ENCODE peak calls at places on chromosome 7, in seven cellular contexts. R is Peyer's patch, N is epithelial cell of esophagus, Y is neural crest cell, V is kidney, X is AG04449, L is right lobe of liver. E is an unnamed sample.

GRCh38 chr7:921581-922333 is 32.7 kb downstream of the ADAP1 start:
- DNase-seq in R (peak), N (no peak), Y (no peak), V (peak), X (no peak), L (peak), E (no peak)

GRCh38 chr7:13496971-13497370 is 492.5 kb downstream of the ETV1 start:
- DNase-seq in R (no peak), N (no peak), Y (no peak), V (no peak), X (no peak), L (no peak), E (no peak)

GRCh38 chr7:159116581-159117339 is 27.9 kb downstream of the VIPR2 start:
- DNase-seq in R (no peak), N (no peak), Y (no peak), V (peak), X (no peak), L (no peak), E (no peak)

GRCh38 chr7:80307251-80307856 is 172.7 kb downstream of the GNAI1 start:
- DNase-seq in R (no peak), N (peak), Y (no peak), V (no peak), X (no peak), L (no peak), E (peak)

GRCh38 chr7:30179016-30179436 is 44.2 kb downstream of the MTURN start:
- DNase-seq in R (no peak), N (no peak), Y (no peak), V (no peak), X (no peak), L (no peak), E (no peak)

GRCh38 chr7:131546126-131546525 is 10.3 kb downstream of the PODXL start:
- DNase-seq in R (no peak), N (peak), Y (no peak), V (peak), X (no peak), L (no peak), E (no peak)

GRCh38 chr7:26944486-26944885 is 80.1 kb upstream of the SKAP2 start:
- DNase-seq in R (no peak), N (no peak), Y (no peak), V (no peak), X (no peak), L (no peak), E (no peak)

GRCh38 chr7:44385384-44386138 is 60.2 kb upstream of the CAMK2B start:
- DNase-seq in R (no peak), N (no peak), Y (no peak), V (no peak), X (no peak), L (no peak), E (no peak)

GRCh38 chr7:26856481-26856880 is 7.9 kb downstream of the SKAP2 start:
- DNase-seq in R (no peak), N (no peak), Y (no peak), V (no peak), X (no peak), L (no peak), E (no peak)

GRCh38 chr7:157423348-157423747 is 86.5 kb downstream of the DNAJB6 start:
- DNase-seq in R (no peak), N (no peak), Y (no peak), V (no peak), X (no peak), L (no peak), E (no peak)

GRCh38 chr7:158255156-158255555 is 332.5 kb downstream of the PTPRN2 start:
- DNase-seq in R (peak), N (no peak), Y (no peak), V (no peak), X (no peak), L (no peak), E (no peak)

GRCh38 chr7:115087437-115087836 is 165.5 kb downstream of the MDFIC start:
- DNase-seq in R (no peak), N (peak), Y (no peak), V (no peak), X (peak), L (no peak), E (peak)

GRCh38 chr7:114791771-114792170 is 130.1 kb upstream of the MDFIC start:
- DNase-seq in R (no peak), N (no peak), Y (no peak), V (no peak), X (no peak), L (no peak), E (no peak)

GRCh38 chr7:29801929-29802328 is 4.4 kb upstream of the WIPF3 start:
- DNase-seq in R (no peak), N (no peak), Y (no peak), V (no peak), X (no peak), L (no peak), E (no peak)

GRCh38 chr7:26117142-26117807 is 34.7 kb upstream of the NFE2L3 start:
- DNase-seq in R (no peak), N (no peak), Y (no peak), V (no peak), X (no peak), L (no peak), E (no peak)

GRCh38 chr7:132075573-132075972 is 500.7 kb downstream of the PLXNA4 start:
- DNase-seq in R (no peak), N (no peak), Y (no peak), V (no peak), X (no peak), L (no peak), E (no peak)

DNA sequence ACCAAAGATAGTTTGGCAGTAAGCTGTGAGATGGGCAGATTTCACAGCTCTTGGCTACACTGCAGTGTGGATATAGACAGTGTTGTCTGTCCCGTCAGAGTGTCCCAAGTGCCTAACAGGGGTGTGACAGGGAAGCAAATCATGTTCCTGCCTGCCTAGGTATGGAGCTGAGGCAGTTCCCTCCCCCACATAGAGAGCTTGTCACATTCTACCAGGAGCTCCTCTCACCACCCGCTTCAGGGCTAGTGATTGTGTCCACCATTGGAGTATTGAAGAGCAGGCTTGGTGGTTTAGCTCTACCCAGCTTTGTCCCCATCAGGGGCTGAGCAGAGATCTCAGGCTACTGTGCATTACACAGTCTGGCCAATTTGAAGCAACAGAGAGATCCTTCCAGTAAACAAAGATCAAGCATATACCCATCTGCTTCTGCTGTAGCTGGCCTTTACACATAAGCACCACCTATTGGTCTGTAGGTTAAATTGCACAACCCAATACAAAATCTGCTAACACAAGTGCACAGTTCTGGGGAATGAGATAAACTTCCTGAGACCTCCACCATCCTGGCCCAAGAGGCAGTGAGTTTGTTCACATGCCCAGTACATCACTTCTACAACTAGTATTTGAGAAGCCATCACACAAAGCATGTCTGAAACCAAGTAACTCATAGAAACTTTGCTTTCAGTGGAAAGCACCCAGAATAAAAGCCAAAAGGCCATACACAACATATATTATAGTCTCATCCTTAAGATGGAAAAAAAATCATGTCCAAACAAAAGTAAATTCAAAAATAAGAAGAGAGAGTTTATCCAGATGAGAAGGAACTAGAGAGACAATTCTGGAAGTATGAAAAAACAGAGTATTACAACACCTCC is 67.3 kb downstream of the GLCCI1 start:
- DNase-seq in R (no peak), N (peak), Y (no peak), V (no peak), X (no peak), L (no peak), E (no peak)
- TF ChIP-seq CTCF in R (peak), N (peak), Y (peak), V (peak), X (peak), L (peak), E (peak)

GRCh38 chr7:152860302-152860701 is 100.8 kb downstream of the ACTR3B start:
- DNase-seq in R (no peak), N (no peak), Y (no peak), V (no peak), X (no peak), L (no peak), E (no peak)

GRCh38 chr7:152857272-152857671 is 97.7 kb downstream of the ACTR3B start:
- DNase-seq in R (no peak), N (no peak), Y (no peak), V (no peak), X (no peak), L (no peak), E (no peak)

GRCh38 chr7:152858761-152859160 is 99.2 kb downstream of the ACTR3B start:
- DNase-seq in R (no peak), N (no peak), Y (no peak), V (no peak), X (no peak), L (no peak), E (no peak)

GRCh38 chr7:152862033-152862432 is 102.5 kb downstream of the ACTR3B start:
- DNase-seq in R (no peak), N (no peak), Y (no peak), V (no peak), X (no peak), L (no peak), E (no peak)

GRCh38 chr7:152859781-152860191 is 100.2 kb downstream of the ACTR3B start:
- DNase-seq in R (no peak), N (peak), Y (no peak), V (no peak), X (no peak), L (no peak), E (no peak)
- TF ChIP-seq CTCF in R (no peak), N (peak), Y (peak), V (no peak), X (peak), L (no peak), E (peak)

GRCh38 chr7:156156734-156157408 is 344.6 kb upstream of the SHH start:
- DNase-seq in R (no peak), N (peak), Y (peak), V (peak), X (no peak), L (peak), E (no peak)
- TF ChIP-seq CTCF in R (peak), N (no peak), Y (peak), V (peak), X (no peak), L (peak), E (no peak)

GRCh38 chr7:39910108-39910869 is 39.8 kb upstream of the CDK13 start:
- DNase-seq in R (no peak), N (no peak), Y (no peak), V (no peak), X (peak), L (peak), E (no peak)
- TF ChIP-seq CTCF in R (no peak), N (no peak), Y (no peak), V (no peak), X (no peak), L (no peak), E (no peak)

GRCh38 chr7:143882020-143882610 is 19.9 kb downstream of the TCAF1 start:
- DNase-seq in R (no peak), N (no peak), Y (peak), V (peak), X (no peak), L (peak), E (no peak)

GRCh38 chr7:143876218-143876617 is 25.8 kb downstream of the TCAF1 start:
- DNase-seq in R (no peak), N (no peak), Y (no peak), V (peak), X (no peak), L (no peak), E (no peak)

GRCh38 chr7:143877076-143877475 is 24.9 kb downstream of the TCAF1 start:
- DNase-seq in R (no peak), N (no peak), Y (no peak), V (no peak), X (no peak), L (no peak), E (no peak)

GRCh38 chr7:143882611-143883078 is 19.3 kb downstream of the TCAF1 start:
- DNase-seq in R (peak), N (peak), Y (peak), V (peak), X (no peak), L (peak), E (no peak)

GRCh38 chr7:143878884-143879283 is 23.1 kb downstream of the TCAF1 start:
- DNase-seq in R (no peak), N (no peak), Y (no peak), V (no peak), X (no peak), L (no peak), E (no peak)
- TF ChIP-seq CTCF in R (no peak), N (no peak), Y (peak), V (no peak), X (no peak), L (no peak), E (no peak)

DNA sequence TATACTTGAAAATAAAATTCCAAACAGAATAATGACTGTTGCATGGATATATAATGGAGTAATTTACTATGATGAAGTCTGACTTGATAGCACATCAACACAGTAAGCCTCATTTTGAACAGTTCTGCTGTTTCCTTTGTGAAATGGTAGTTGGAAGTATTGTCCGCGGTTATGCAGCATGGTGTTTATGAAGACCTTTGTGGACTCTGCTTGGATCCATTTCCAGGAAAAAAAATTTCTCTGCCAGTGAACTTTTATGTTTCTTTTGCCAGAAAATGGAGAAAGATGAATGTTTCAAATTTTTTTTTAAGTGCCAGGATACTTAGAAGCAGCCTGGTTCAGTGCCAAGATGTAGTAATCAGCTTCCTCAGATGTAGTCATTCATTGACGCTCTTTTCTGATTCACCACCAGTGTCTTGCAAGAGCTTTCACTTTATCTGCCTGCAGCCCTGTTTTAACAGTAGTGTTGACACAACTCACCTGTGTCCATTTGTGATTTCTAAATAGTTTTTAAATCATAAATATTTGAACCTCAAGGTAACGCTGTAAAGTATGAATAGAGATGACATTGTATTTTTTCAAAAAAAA is 258.2 kb downstream of the SDK1 start:
- DNase-seq in R (no peak), N (peak), Y (no peak), V (no peak), X (peak), L (no peak), E (no peak)
- TF ChIP-seq CTCF in R (no peak), N (no peak), Y (no peak), V (no peak), X (no peak), L (no peak), E (no peak)

GRCh38 chr7:46745700-46746090 is 824.6 kb upstream of the IGFBP3 start:
- DNase-seq in R (no peak), N (no peak), Y (no peak), V (no peak), X (no peak), L (no peak), E (no peak)
- TF ChIP-seq CTCF in R (no peak), N (no peak), Y (no peak), V (no peak), X (peak), L (no peak), E (peak)

E was measured in AG09319.